ENCODE peak calls at places on chromosome 2, in nine cellular contexts. Z is pancreas, O is psoas muscle, C is vagina, G is mesenchymal stem cell, K is astrocyte, F is A549, T is tibial artery, B is adrenal gland. N is an unnamed sample.

GRCh38 chr2:171652411-171652775 is 34.9 kb upstream of the DYNC1I2 start:
- DNase-seq in Z (no peak), O (no peak), C (no peak), G (peak; percentile 18), K (no peak), F (no peak), T (no peak), B (peak; percentile 2), N (no peak)

GRCh38 chr2:170191166-170191872 is 13.4 kb downstream of the MYO3B start:
- DNase-seq in Z (no peak), O (no peak), C (no peak), G (no peak), K (no peak), F (no peak), T (no peak), B (no peak), N (no peak)

GRCh38 chr2:178227187-178227586 is 32.9 kb downstream of the OSBPL6 start:
- DNase-seq in Z (no peak), O (no peak), C (no peak), G (peak; percentile 34), K (peak; percentile 67), F (no peak), T (no peak), B (no peak), N (no peak)

GRCh38 chr2:172270278-172271079 is 156.9 kb upstream of the ITGA6 start:
- DNase-seq in Z (peak; percentile 74), O (no peak), C (no peak), G (peak; percentile 67), K (no peak), F (no peak), T (no peak), B (no peak), N (no peak)

GRCh38 chr2:231199219-231199618 is 788 bp downstream of the ARMC9 start:
- DNase-seq in Z (no peak), O (no peak), C (no peak), G (peak; percentile 60), K (peak; percentile 66), F (no peak), T (no peak), B (peak; percentile 41), N (no peak)

GRCh38 chr2:191152841-191153240 is 2.0 kb upstream of the STAT4 start:
- DNase-seq in Z (no peak), O (no peak), C (no peak), G (peak; percentile 79), K (peak; percentile 90), F (no peak), T (no peak), B (peak; percentile 4), N (peak; percentile 40)

GRCh38 chr2:179377296-179377695 is 112.7 kb upstream of the SESTD1 start:
- DNase-seq in Z (no peak), O (no peak), C (no peak), G (peak; percentile 54), K (peak; percentile 26), F (no peak), T (no peak), B (no peak), N (no peak)

GRCh38 chr2:241985986-241986329 is 116.4 kb downstream of the RTP5 start:
- DNase-seq in Z (no peak), O (no peak), C (no peak), G (no peak), K (no peak), F (no peak), T (no peak), B (no peak), N (no peak)

GRCh38 chr2:85273732-85274731 is 53.8 kb downstream of the TGOLN2 start:
- DNase-seq in Z (no peak), O (peak; percentile 42), C (no peak), G (peak; percentile 80), K (peak; percentile 78), F (no peak), T (no peak), B (peak; percentile 31), N (peak; percentile 71)

GRCh38 chr2:85272357-85272756 is 55.4 kb downstream of the TGOLN2 start:
- DNase-seq in Z (no peak), O (no peak), C (no peak), G (no peak), K (no peak), F (no peak), T (no peak), B (no peak), N (no peak)

GRCh38 chr2:85265304-85265703 is 62.5 kb downstream of the TGOLN2 start:
- DNase-seq in Z (no peak), O (peak; percentile 59), C (no peak), G (no peak), K (no peak), F (no peak), T (no peak), B (no peak), N (no peak)

GRCh38 chr2:85266424-85267041 is 61.3 kb downstream of the TGOLN2 start:
- DNase-seq in Z (peak; percentile 92), O (peak; percentile 70), C (no peak), G (no peak), K (no peak), F (peak; percentile 67), T (peak; percentile 59), B (peak; percentile 84), N (peak; percentile 61)

DNA sequence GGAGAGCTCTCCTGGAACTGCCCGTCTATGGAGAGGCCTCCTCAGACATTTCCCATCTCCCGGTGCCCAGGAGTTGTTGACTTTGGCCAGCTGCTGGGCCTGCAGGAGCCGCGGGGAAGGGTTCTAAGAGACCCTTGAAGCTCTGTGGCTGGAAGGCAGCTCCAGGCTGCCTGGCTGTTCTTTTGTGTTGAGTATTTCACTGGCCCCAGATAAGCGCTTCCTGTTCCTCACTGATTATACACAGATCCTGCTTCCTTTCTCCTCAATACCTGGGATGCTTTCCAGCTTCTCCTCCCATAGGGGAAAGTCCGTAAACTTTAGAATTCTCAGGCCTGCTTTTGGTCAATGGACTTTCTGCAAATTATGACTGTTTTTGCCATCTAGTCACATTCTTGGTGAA is 57.8 kb downstream of the TGOLN2 start:
- DNase-seq in Z (no peak), O (no peak), C (no peak), G (no peak), K (peak; percentile 22), F (no peak), T (no peak), B (peak; percentile 19), N (peak; percentile 85)
- H3K4me3 ChIP-seq in Z (no peak overlapping the region), O (no peak overlapping the region), C (no peak overlapping the region), G (no peak overlapping the region), K (no peak overlapping the region), F (no peak overlapping the region), T (no peak overlapping the region), B (no peak overlapping the region), N (no peak overlapping the region)

GRCh38 chr2:1603059-1603458 is 141.3 kb downstream of the PXDN start:
- DNase-seq in Z (no peak), O (no peak), C (no peak), G (no peak), K (no peak), F (no peak), T (no peak), B (no peak), N (no peak)

GRCh38 chr2:1602359-1603010 is 141.8 kb downstream of the PXDN start:
- DNase-seq in Z (no peak), O (no peak), C (no peak), G (peak; percentile 44), K (no peak), F (no peak), T (no peak), B (no peak), N (no peak)

GRCh38 chr2:1600191-1601063 is 143.9 kb downstream of the PXDN start:
- DNase-seq in Z (no peak), O (no peak), C (no peak), G (peak; percentile 96), K (no peak), F (no peak), T (no peak), B (no peak), N (no peak)

GRCh38 chr2:1601064-1601405 is 143.3 kb downstream of the PXDN start:
- DNase-seq in Z (no peak), O (no peak), C (no peak), G (peak; percentile 45), K (no peak), F (no peak), T (no peak), B (no peak), N (no peak)

DNA sequence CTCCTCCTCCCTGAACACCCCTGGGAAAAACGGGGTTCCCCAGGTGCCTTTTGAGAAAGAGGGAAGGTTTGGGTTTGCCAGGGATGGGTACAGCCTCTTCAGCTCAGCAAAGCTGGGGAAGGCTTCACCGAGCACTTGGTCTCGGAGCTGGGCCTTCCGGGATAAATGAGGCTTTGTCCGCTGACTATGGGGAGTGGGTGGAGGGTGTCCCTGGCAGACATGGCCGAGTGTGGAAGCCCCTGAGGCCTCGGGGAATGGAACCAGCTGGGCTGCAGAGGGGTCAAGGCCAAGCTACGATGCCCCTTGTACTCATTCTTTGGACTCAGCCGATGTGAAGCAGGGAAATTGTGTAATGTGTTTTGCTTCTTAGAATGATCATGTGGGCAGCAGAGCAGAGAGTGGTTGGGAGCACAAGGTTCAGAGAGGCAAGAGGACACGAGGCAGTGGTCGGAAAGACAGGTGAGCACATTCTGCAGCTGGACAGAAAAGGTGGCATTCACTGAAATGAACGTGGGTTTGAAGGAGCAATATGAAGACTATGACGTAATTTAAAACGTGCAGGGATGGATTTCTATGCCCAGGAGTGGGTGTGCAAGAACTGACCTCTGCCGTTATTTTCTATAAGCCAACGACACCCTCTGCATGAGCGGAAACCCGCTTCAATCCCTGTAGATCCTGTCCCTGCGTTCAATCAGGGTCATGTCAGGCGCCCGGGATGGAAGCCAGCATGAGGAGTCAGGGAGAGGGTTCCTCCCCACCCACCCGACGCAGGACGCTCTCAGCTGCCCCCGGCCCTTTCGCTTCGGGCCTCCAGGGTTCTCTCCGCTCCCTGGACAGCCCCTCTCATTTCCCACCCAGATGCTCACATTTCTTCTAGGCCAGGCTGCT is 142.6 kb downstream of the PXDN start:
- DNase-seq in Z (no peak), O (no peak), C (no peak), G (peak; percentile 53), K (no peak), F (no peak), T (no peak), B (no peak), N (peak; percentile 41)
- H3K27ac ChIP-seq in Z (no peak overlapping the region), O (no peak overlapping the region), C (peak overlapping the region; percentile 18), G (no peak overlapping the region), K (no peak overlapping the region), F (no peak overlapping the region), T (no peak overlapping the region), B (peak overlapping the region; percentile 40), N (no peak overlapping the region)

DNA sequence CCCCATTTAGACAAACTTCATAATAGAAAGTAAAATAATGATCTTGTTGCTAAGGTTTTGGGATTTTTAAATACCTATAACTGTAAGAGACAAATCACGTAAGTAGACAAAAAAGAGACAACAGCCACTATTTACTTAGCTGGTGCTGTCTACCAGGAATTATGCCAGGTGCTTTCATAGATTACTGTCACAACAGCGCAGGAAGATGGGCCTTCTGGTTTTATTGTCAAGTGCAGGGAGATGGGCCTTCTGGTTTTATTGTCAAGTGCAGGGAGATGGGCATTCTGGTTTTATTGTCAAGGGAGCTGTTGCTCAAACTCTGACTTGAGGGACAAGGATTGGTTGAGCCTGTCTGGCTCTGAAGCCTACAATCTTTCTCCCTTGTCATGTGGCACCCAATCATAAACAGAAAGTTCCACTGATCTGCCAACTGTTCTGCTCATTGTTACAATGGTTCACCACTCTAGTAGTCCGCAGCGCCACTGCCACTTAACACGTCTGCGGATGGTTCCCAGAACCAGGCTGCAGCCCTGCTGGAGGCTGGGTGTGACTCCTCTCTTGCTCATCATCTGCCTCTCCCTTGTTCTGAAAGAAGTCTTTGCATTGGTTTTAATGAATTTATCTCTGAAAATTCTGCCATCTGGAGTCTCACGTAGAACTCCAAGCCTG is 95.1 kb downstream of the RNF144A start:
- DNase-seq in Z (no peak), O (no peak), C (no peak), G (peak; percentile 82), K (peak; percentile 71), F (no peak), T (no peak), B (no peak), N (peak; percentile 49)
- H3K4me1 ChIP-seq in Z (peaks cover 52% of the 10 kb centered on the region), O (peaks cover 96% of the 10 kb centered on the region), C (peaks cover 97% of the 10 kb centered on the region), G (no peaks in the 10 kb centered on the region), K (peaks cover 70% of the 10 kb centered on the region), F (no peaks in the 10 kb centered on the region), T (peaks cover 40% of the 10 kb centered on the region), B (peaks cover 60% of the 10 kb centered on the region), N (peaks cover 32% of the 10 kb centered on the region)

GRCh38 chr2:232207174-232207573 is 171.4 kb upstream of the ALPP start:
- DNase-seq in Z (no peak), O (no peak), C (no peak), G (no peak), K (peak; percentile 44), F (no peak), T (no peak), B (no peak), N (no peak)

GRCh38 chr2:232200195-232200594 is 178.4 kb upstream of the ALPP start:
- DNase-seq in Z (no peak), O (no peak), C (no peak), G (no peak), K (no peak), F (no peak), T (no peak), B (no peak), N (no peak)

GRCh38 chr2:232203166-232203891 is 175.2 kb upstream of the ALPP start:
- DNase-seq in Z (no peak), O (no peak), C (no peak), G (no peak), K (no peak), F (no peak), T (no peak), B (no peak), N (no peak)

GRCh38 chr2:232203936-232204335 is 174.6 kb upstream of the ALPP start:
- DNase-seq in Z (no peak), O (no peak), C (no peak), G (no peak), K (peak; percentile 53), F (no peak), T (no peak), B (no peak), N (no peak)

GRCh38 chr2:232204457-232204931 is 174.1 kb upstream of the ALPP start:
- DNase-seq in Z (no peak), O (peak; percentile 52), C (no peak), G (no peak), K (peak; percentile 65), F (no peak), T (no peak), B (peak; percentile 41), N (peak; percentile 85)
- H3K4me3 ChIP-seq in Z (no peak overlapping the region), O (peak overlapping the region; percentile 14), C (peak overlapping the region; percentile 24), G (no peak overlapping the region), K (no peak overlapping the region), F (no peak overlapping the region), T (no peak overlapping the region), B (no peak overlapping the region), N (no peak overlapping the region)